ENCODE peak calls at places on chromosome 13, in four cellular contexts. X is hepatic stellate cell, Z is small intestine, R is NCI-H2029 treated with DMSO at 0.1 percent for 48 hours. V is an unnamed sample.

GRCh38 chr13:109146912-109147624 is 517.7 kb downstream of the MYO16 start:
- DNase-seq in X (no peak), R (no peak), Z (no peak), V (peak)

GRCh38 chr13:67119481-67119883 is 110.7 kb downstream of the PCDH9 start:
- DNase-seq in R (no peak), X (peak), Z (no peak), V (peak)

GRCh38 chr13:72463561-72463960 is 263.9 kb downstream of the MZT1 start:
- DNase-seq in R (no peak), X (peak), Z (no peak), V (no peak)

GRCh38 chr13:85236431-85236830 is 562.8 kb downstream of the SLITRK6 start:
- DNase-seq in X (no peak), R (no peak), Z (no peak), V (no peak)

GRCh38 chr13:44873486-44873885 is 115.8 kb downstream of the NUFIP1 start:
- DNase-seq in R (no peak), X (no peak), Z (no peak), V (no peak)

GRCh38 chr13:40130871-40131636 is 475.6 kb downstream of the COG6 start:
- DNase-seq in X (no peak), Z (peak), R (no peak), V (no peak)

GRCh38 chr13:27917121-27917947 is 2.5 kb upstream of the PDX1 start:
- DNase-seq in X (no peak), Z (peak), R (no peak), V (no peak)

GRCh38 chr13:109385161-109385560 is 401.2 kb downstream of the IRS2 start:
- DNase-seq in X (no peak), Z (no peak), R (no peak), V (peak)

GRCh38 chr13:98507060-98507797 is 69.7 kb downstream of the STK24 start:
- DNase-seq in X (no peak), R (peak), Z (peak), V (peak)

GRCh38 chr13:32248789-32249188 is 66.4 kb downstream of the ZAR1L start:
- DNase-seq in Z (no peak), R (no peak), X (no peak), V (no peak)

GRCh38 chr13:43307921-43308433 is 284.6 kb downstream of the DNAJC15 start:
- DNase-seq in Z (peak), R (peak), X (peak), V (peak)

GRCh38 chr13:114001331-114002008 is 27.6 kb upstream of the C13orf46 start:
- DNase-seq in R (no peak), X (no peak), Z (no peak), V (no peak)

GRCh38 chr13:75430618-75431209 is 51.3 kb downstream of the TBC1D4 start:
- DNase-seq in R (no peak), X (no peak), Z (no peak), V (no peak)

GRCh38 chr13:94243551-94243950 is 235.9 kb downstream of the DCT start:
- DNase-seq in R (no peak), Z (no peak), X (no peak), V (no peak)

GRCh38 chr13:30585748-30586262 is 31.9 kb upstream of the USPL1 start:
- DNase-seq in Z (no peak), R (no peak), X (no peak), V (peak)

GRCh38 chr13:101942535-101943157 is 459.2 kb downstream of the FGF14 start:
- DNase-seq in R (no peak), Z (no peak), X (no peak), V (no peak)

GRCh38 chr13:27619711-27620376 is 485 bp downstream of the LNX2 start:
- DNase-seq in X (peak), Z (no peak), R (no peak), V (peak)

GRCh38 chr13:101455863-101456262 is 3.4 kb downstream of the ITGBL1 start:
- DNase-seq in X (peak), R (no peak), Z (no peak), V (peak)

V was measured in GM03348.